ENCODE peak calls at places on chromosomes 16 and 17, in six cellular contexts. O, M, J, Q, P and Z are unnamed samples.
A peak's percentile ranks its signal among the peaks of the same experiment; 100 is the strongest.

GRCh38 chr16:11605564-11605886 is 18.8 kb upstream of the LITAF start:
- DNase-seq in O (no peak), M (no peak), J (no peak), Q (no peak), P (no peak), Z (no peak)

GRCh38 chr16:17617021-17617420 is 146.3 kb upstream of the XYLT1 start:
- DNase-seq in O (no peak), M (no peak), J (no peak), Q (no peak), P (no peak), Z (no peak)

GRCh38 chr16:68128577-68129305 is 43.6 kb downstream of the NFATC3 start:
- DNase-seq in O (no peak), M (peak; percentile 4), J (no peak), Q (no peak), P (no peak), Z (peak; percentile 18)

GRCh38 chr16:35391328-35391727 is 1931.9 kb downstream of the TP53TG3F start:
- DNase-seq in O (no peak), M (peak; percentile 23), J (no peak), Q (peak; percentile 40), P (peak; percentile 34), Z (no peak)

GRCh38 chr16:23940111-23940510 is 104.3 kb downstream of the PRKCB start:
- DNase-seq in O (no peak), M (no peak), J (no peak), Q (no peak), P (no peak), Z (no peak)

GRCh38 chr17:43367588-43368242 is 31.1 kb upstream of the ARL4D start:
- DNase-seq in O (no peak), M (peak; percentile 97), J (no peak), Q (peak; percentile 92), P (no peak), Z (no peak)

GRCh38 chr16:3009568-3010390 is 2.9 kb upstream of the CLDN9 start:
- DNase-seq in O (peak; percentile 84), M (peak; percentile 9), J (no peak), Q (no peak), P (no peak), Z (no peak)

GRCh38 chr16:10408824-10409381 is 23.0 kb downstream of the ATF7IP2 start:
- DNase-seq in O (no peak), M (no peak), J (no peak), Q (peak; percentile 49), P (no peak), Z (no peak)

GRCh38 chr17:61926831-61927210 is 961 bp downstream of the INTS2 start:
- DNase-seq in O (no peak), M (peak; percentile 61), J (no peak), Q (no peak), P (no peak), Z (no peak)

DNA sequence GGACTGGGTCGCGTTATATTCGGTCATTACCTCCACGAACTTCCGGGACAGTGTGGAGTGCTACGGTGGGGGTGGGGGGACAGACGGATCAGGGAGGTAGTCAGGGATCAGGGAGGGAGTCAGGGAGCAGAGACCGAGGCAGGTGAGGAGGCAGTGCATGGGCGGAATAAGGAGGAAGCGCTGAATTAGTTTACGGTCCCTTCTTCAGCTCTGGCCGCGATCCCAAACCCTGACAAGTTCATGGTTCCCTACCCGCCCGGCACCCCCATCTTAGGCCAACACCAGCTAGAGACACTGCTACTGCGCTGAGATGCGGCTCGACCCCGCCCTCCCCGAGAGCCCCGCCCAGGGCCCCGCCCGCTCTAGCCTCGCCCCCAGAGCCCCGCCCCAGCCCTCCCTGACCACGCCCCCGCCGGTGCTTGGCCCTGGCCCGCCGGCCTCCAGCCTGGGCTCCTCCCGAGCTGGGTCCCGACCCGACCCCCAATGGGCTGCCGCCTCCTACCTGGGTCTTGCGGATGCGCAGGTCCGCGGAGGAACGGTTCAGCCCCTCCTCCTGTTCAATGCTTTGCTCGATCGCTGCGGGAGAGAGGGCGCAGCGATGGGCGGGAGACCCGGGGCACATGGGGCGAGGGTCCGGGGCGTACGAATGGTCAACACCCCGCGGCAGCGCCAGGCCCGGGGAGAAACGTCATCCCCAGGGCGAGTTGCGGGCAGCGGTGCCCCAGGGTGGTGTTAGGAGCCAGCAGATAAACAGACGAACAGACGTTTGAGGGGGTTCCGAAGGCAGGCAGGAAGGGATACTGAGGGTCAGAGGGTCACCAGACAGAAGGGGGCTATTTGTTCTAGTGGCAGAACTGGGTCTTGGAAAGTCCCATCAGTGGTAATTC is 12.2 kb downstream of the HSD3B7 start:
- DNase-seq in O (peak; percentile 77), M (peak; percentile 41), J (peak; percentile 69), Q (peak; percentile 95), P (peak; percentile 82), Z (peak; percentile 71)
- TF ChIP-seq POLR2A in O (no peak), M (no peak), J (peak; percentile 42), Q (peak; percentile 58), P (no peak), Z (peak; percentile 57)

GRCh38 chr16:81797443-81797842 is 18.4 kb downstream of the PLCG2 start:
- DNase-seq in O (no peak), M (no peak), J (no peak), Q (no peak), P (no peak), Z (no peak)

GRCh38 chr16:81796585-81797346 is 17.7 kb downstream of the PLCG2 start:
- DNase-seq in O (no peak), M (no peak), J (no peak), Q (no peak), P (no peak), Z (no peak)

GRCh38 chr16:81796035-81796434 is 16.9 kb downstream of the PLCG2 start:
- DNase-seq in O (no peak), M (no peak), J (no peak), Q (no peak), P (no peak), Z (no peak)

GRCh38 chr16:81799138-81799504 is 20.0 kb downstream of the PLCG2 start:
- DNase-seq in O (no peak), M (no peak), J (no peak), Q (no peak), P (no peak), Z (no peak)

DNA sequence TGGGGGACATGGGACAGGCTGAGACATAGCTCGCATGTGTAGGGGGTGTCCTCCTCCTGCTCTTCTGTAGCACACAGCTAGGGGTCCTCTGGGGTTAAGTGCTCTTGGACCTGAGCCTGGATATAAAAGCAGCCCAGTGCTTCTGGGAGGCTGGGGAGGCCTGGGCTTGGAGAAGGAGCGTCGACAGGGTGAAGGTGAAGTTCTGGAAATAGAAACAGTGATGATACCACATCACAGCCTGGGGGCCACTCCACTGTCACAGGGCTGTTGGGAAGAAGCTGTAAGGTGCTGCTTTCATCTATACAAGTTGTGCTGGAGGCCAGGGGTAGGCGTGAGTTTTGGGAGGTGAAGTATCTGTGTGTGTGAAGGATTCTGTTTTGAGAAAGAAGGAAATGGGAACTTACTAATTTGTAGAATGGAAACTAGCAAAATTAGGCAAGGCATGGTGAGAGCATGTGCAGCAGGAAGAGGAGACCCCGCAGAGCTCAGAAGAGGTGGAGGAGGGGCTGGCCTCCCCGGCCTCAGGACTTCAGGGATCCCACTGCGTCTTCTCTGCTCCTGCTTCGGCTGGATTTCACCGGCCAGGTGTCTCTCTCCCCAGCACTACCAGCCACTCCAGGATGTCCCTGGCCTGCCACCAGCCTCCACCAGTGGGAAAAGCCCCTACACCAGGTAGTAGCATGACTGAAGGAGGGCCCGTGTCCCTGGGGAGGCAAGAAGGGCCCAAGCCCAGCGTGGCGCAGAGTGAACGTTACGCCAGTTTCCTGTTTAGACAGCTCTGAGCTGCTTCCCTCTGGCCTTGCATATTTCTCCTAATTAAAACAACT is 19.4 kb downstream of the PLCG2 start:
- DNase-seq in O (no peak), M (no peak), J (no peak), Q (no peak), P (no peak), Z (no peak)
- TF ChIP-seq CTCF in O (peak; percentile 2), M (no peak), J (no peak), Q (no peak), P (no peak), Z (no peak)

DNA sequence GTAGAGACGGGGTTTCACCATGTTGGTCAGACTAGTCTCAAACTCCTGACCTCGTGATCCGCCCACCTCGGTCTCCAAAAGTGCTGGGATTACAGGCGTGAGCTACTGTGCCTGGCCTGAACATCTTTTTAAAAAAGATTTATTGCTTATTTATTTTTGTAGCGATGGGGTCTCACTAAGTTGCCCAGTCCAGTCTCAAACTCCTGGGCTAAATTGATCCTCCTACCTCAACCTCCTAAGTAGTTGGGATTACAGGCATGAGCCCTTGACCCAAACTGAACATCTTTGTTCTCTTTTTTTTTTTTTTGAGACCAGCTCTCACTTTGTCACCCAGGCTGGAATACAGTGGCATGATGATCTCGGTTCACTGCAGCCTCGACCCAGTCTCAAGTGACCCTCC is 27.5 kb downstream of the DDX19A start:
- DNase-seq in O (no peak), M (no peak), J (no peak), Q (no peak), P (no peak), Z (no peak)
- TF ChIP-seq POLR2A in O (no peak), M (no peak), J (no peak), Q (no peak), P (no peak), Z (no peak)

GRCh38 chr16:86470964-86471363 is 39.4 kb upstream of the FOXF1 start:
- DNase-seq in O (no peak), M (no peak), J (no peak), Q (no peak), P (no peak), Z (no peak)

GRCh38 chr16:86466695-86467406 is 43.5 kb upstream of the FOXF1 start:
- DNase-seq in O (no peak), M (peak; percentile 88), J (no peak), Q (no peak), P (no peak), Z (no peak)

GRCh38 chr16:86464044-86464443 is 46.3 kb upstream of the FOXF1 start:
- DNase-seq in O (no peak), M (no peak), J (no peak), Q (no peak), P (no peak), Z (no peak)

GRCh38 chr16:86465434-86465833 is 44.9 kb upstream of the FOXF1 start:
- DNase-seq in O (no peak), M (no peak), J (no peak), Q (no peak), P (no peak), Z (no peak)

DNA sequence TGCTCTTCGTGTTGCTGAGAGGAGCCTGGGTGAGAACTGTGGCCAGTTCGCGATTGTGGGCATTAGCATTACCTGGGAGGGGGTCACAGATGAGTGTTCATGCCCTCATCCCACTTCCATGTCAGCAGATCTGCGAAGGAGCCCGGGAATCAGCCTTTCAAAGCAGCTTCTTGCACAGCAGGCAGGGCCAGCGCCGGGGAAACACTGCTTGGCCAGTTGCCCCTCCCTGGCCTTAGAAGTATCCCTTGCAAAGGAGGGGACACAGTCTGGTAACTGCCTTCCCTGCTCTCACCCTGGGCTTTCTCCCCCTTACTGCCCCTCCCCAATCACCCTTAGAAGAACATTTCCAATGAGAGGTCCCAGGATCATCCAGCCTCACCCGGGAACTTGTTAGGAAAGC is 42.8 kb upstream of the FOXF1 start:
- DNase-seq in O (no peak), M (no peak), J (no peak), Q (no peak), P (no peak), Z (no peak)
- TF ChIP-seq CTCF in O (no peak), M (no peak), J (no peak), Q (no peak), P (no peak), Z (no peak)

GRCh38 chr17:50345443-50346312 is at the start of gene XYLT2:
- DNase-seq in O (no peak), M (peak; percentile 80), J (peak; percentile 74), Q (peak; percentile 85), P (peak; percentile 78), Z (peak; percentile 82)
- TF ChIP-seq POLR2A in O (peak; percentile 51), M (no peak), J (peak; percentile 65), Q (peak; percentile 85), P (no peak), Z (peak; percentile 50)